ENCODE peak calls at places on chromosomes 4 and X, in five cellular contexts. E is activated T-helper 1 cell treated with anti-CD3 and anti-CD28 coated beads, Interleukin-2, amount 50 U/mL, for 16 hours; F is AG08395; P is NCI-H460; H is CD8-positive, alpha-beta T cell. O is an unnamed sample.

GRCh38 chr4:79331126-79331876 is 5.4 kb upstream of the NAA11 start:
- DNase-seq in H (no peak), P (no peak), E (no peak), F (no peak), O (no peak)

GRCh38 chr4:1691737-1692373 is 7.7 kb upstream of the FAM53A start:
- DNase-seq in F (no peak), H (no peak), P (no peak), E (no peak), O (no peak)

GRCh38 chr4:90841676-90842075 is 714.5 kb downstream of the CCSER1 start:
- DNase-seq in E (no peak), P (no peak), F (no peak), H (no peak), O (no peak)

GRCh38 chr4:16102356-16102755 is 18.5 kb upstream of the PROM1 start:
- DNase-seq in H (no peak), F (no peak), P (no peak), E (no peak), O (no peak)

GRCh38 chrX:8289523-8289922 is 118.5 kb upstream of the VCX2 start:
- DNase-seq in E (no peak), P (no peak), F (no peak), H (no peak), O (no peak)

GRCh38 chr4:25345880-25346279 is 31.2 kb upstream of the ANAPC4 start:
- DNase-seq in E (no peak), H (no peak), P (no peak), F (no peak), O (no peak)

GRCh38 chr4:53617101-53617680 is 25.9 kb upstream of the LNX1 start:
- DNase-seq in H (no peak), F (no peak), E (no peak), P (no peak), O (no peak)

GRCh38 chr4:60452259-60452658 is 747.9 kb upstream of the ADGRL3 start:
- DNase-seq in F (no peak), H (no peak), E (no peak), P (no peak), O (no peak)